ENCODE peak calls at places on chromosomes 4 and X, in four cellular contexts. N is heart right ventricle, D is right lobe of liver, S is left lung. A is an unnamed sample. For H3K9me3, the result is how much of the 10 kb centered on the place peaks cover.

GRCh38 chr4:40046311-40046980 is 10.2 kb upstream of the N4BP2 start:
- DNase-seq in N (peak), D (peak), S (no peak), A (no peak)

GRCh38 chr4:169253904-169254303 is 16.9 kb downstream of the SH3RF1 start:
- DNase-seq in N (no peak), D (no peak), S (no peak), A (no peak)

GRCh38 chr4:52983563-52984303 is 121.6 kb downstream of the RASL11B start:
- DNase-seq in N (peak), D (no peak), S (no peak), A (no peak)

GRCh38 chr4:75306496-75306895 is 207.7 kb downstream of the RCHY1 start:
- DNase-seq in N (no peak), D (no peak), S (no peak), A (no peak)

GRCh38 chr4:3107271-3108185 is 33.0 kb downstream of the HTT start:
- DNase-seq in N (no peak), D (no peak), S (no peak), A (no peak)

GRCh38 chr4:123941306-123941705 is 544.7 kb downstream of the SPRY1 start:
- DNase-seq in N (no peak), D (no peak), S (no peak), A (no peak)

GRCh38 chrX:153641575-153642312 is 5.3 kb upstream of the DUSP9 start:
- DNase-seq in N (no peak), D (no peak), S (no peak), A (no peak)

GRCh38 chrX:55484948-55485347 is 4.7 kb downstream of the USP51 start:
- DNase-seq in N (no peak), D (no peak), S (no peak), A (no peak)

GRCh38 chr4:128228778-128229457 is 58.7 kb downstream of the PGRMC2 start:
- DNase-seq in N (no peak), D (no peak), S (no peak), A (no peak)

GRCh38 chrX:40734956-40735317 is 405 bp downstream of the MED14 start:
- DNase-seq in N (peak), D (no peak), S (no peak), A (no peak)

GRCh38 chr4:120895554-120895953 is 27.0 kb downstream of the PRDM5 start:
- DNase-seq in N (no peak), D (no peak), S (no peak), A (no peak)

GRCh38 chr4:24470681-24471622 is 113.4 kb downstream of the DHX15 start:
- DNase-seq in N (peak), D (peak), S (peak), A (no peak)

GRCh38 chr4:175385797-175386196 is 426.3 kb downstream of the GPM6A start:
- DNase-seq in N (no peak), D (no peak), S (no peak), A (no peak)

GRCh38 chr4:112520598-112521122 is 4.7 kb upstream of the NEUROG2 start:
- DNase-seq in N (no peak), D (no peak), S (no peak), A (no peak)

GRCh38 chr4:99390060-99390459 is 37.5 kb upstream of the ADH1C start:
- DNase-seq in N (no peak), D (no peak), S (no peak), A (no peak)

GRCh38 chrX:134529481-134529880 is 69.5 kb downstream of the HPRT1 start:
- DNase-seq in N (no peak), D (no peak), S (no peak), A (no peak)

GRCh38 chr4:57588557-57588956 is 478.4 kb upstream of the IGFBP7 start:
- DNase-seq in N (no peak), D (no peak), S (no peak), A (no peak)

DNA sequence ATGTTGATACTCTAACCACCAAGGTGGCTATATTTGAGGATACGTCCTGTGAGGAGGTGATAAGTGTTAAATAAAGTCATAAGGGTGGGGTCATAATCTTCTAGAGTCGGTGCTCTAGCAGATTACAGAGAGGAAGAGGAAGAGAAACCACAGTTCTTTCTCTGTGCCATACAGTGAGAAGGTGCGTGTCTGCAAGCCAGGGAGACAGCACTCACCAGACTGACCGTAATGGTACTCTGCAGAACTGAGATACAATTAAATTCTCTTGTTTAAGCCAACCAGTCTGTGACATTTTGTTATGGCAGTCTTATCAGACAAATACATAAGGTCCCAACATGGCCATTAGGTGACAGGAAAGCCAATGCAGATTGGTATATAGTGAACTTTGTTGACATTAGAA is 480.9 kb upstream of the IGFBP7 start:
- DNase-seq in N (no peak), D (no peak), S (no peak), A (no peak)
- H3K9me3 ChIP-seq in N (under half), D (under half), S (under half), A (under half)

GRCh38 chr4:155388162-155388561 is 11.4 kb upstream of the MAP9 start:
- DNase-seq in N (no peak), D (no peak), S (no peak), A (no peak)

GRCh38 chr4:155383541-155383940 is 6.8 kb upstream of the MAP9 start:
- DNase-seq in N (no peak), D (no peak), S (no peak), A (no peak)
- TF ChIP-seq CTCF in N (no peak), D (no peak), S (no peak), A (no peak)

GRCh38 chr4:173531085-173531965 is 1.3 kb upstream of the HAND2 start:
- DNase-seq in N (peak), D (no peak), S (peak), A (no peak)
- H3K9me3 ChIP-seq in N (under half), D (under half), S (under half), A (under half)

DNA sequence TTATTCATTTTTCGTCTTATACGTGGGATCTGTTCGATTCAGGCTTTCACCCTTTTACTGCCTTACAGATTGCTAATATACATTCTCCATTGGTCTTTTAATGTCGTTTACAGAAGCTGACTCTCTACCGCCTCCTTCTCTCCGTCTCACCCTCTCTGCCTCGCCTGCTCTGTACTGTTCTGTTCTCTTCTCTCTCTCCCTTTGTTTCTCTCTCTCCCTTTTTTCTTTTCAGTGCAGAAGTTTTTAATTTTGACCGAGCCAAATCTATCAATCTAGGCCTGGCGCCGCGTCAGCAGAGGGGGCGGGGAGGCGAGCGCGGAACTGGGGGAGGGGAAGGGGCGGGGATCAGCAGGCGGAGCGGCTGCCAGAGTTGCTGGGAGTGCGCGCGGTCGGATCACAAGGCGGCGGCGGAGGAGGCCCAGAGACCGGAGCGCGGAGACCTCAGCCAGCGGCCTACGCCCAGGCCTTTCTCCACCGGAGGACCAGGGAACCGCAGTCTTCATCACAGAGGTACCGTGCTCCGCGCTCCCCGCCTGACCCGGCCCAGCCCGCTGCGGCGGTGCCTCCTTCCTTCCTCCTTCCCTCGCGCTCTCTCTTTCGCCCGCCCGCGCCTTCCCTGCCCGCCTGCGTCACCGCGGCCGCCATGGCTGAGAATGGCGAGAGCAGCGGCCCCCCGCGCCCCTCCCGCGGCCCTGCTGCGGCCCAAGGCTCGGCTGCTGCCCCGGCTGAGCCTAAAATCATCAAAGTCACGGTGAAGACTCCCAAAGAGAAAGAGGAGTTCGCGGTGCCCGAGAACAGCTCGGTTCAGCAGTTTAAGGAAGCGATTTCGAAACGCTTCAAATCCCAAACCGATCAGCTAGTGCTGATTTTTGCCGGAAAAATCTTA is at the start of gene UBQLN2:
- DNase-seq in N (peak), D (peak), S (peak), A (no peak)
- TF ChIP-seq CTCF in N (peak), D (no peak), S (no peak), A (peak)

DNA sequence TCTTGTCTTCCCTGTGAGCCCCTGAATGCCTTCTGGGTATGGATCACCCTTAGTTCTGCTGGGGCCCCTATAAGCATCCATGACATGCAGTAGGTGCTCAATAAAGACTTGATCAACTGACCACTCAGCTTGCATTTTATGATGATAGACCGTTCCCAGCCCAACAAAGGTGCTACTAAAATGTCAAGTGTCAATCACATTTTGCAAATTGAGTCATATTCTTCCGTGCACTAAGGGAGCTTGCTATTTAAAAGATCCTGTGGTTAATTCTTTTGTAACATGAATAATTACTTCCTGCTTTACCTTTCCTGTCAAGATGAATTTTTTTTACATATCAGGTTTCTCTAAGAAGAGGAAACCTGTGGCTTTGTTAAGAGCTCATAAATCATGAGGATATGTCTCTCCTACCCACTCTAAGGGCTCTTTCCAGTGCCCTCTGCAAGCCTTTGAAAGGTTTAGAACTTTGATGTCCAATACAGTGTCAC is 47.6 kb downstream of the SH3KBP1 start:
- DNase-seq in N (no peak), D (no peak), S (no peak), A (no peak)
- H3K9me3 ChIP-seq in N (under half), D (under half), S (under half), A (under half)